ENCODE peak calls at places on chromosome 6, in five cellular contexts. X is GM13977, W is fibroblast of mammary gland, V is astrocyte of the spinal cord, Y is ovary. D is an unnamed sample.

GRCh38 chr6:161128230-161128629 is 136.7 kb downstream of the MAP3K4 start:
- DNase-seq in V (no peak), X (no peak), Y (no peak), W (no peak), D (no peak)

GRCh38 chr6:69802995-69803394 is 6.2 kb upstream of the LMBRD1 start:
- DNase-seq in W (no peak), V (no peak), Y (no peak), X (no peak), D (no peak)

GRCh38 chr6:112037783-112038216 is 16.1 kb upstream of the CCN6 start:
- DNase-seq in X (no peak), Y (no peak), V (peak), W (peak), D (no peak)

GRCh38 chr6:56540950-56541600 is 101.6 kb downstream of the DST start:
- DNase-seq in W (peak), Y (no peak), V (no peak), X (no peak), D (no peak)

GRCh38 chr6:169904051-169904922 is 152.9 kb downstream of the ERMARD start:
- DNase-seq in Y (no peak), X (no peak), W (no peak), V (no peak), D (no peak)

GRCh38 chr6:97978855-97979271 is 695.8 kb upstream of the MMS22L start:
- DNase-seq in W (no peak), X (no peak), Y (no peak), V (no peak), D (no peak)

GRCh38 chr6:73985891-73986290 is 289.9 kb downstream of the CD109 start:
- DNase-seq in X (no peak), V (no peak), W (peak), Y (no peak), D (no peak)

GRCh38 chr6:101391772-101392560 is 1.5 kb upstream of the GRIK2 start:
- DNase-seq in W (peak), Y (no peak), X (no peak), V (no peak), D (no peak)

GRCh38 chr6:131096786-131097185 is 33.7 kb upstream of the EPB41L2 start:
- DNase-seq in W (no peak), Y (no peak), V (no peak), X (no peak), D (no peak)

GRCh38 chr6:5984150-5985089 is 22.3 kb downstream of the NRN1 start:
- DNase-seq in W (no peak), V (no peak), X (no peak), Y (no peak), D (no peak)

GRCh38 chr6:137731960-137732616 is 135.0 kb upstream of the TNFAIP3 start:
- DNase-seq in W (peak), Y (no peak), V (peak), X (no peak), D (no peak)

GRCh38 chr6:26140967-26141294 is 53.7 kb downstream of the HFE start:
- DNase-seq in V (no peak), X (no peak), Y (no peak), W (no peak), D (no peak)

GRCh38 chr6:48664850-48665249 is 553.9 kb upstream of the PTCHD4 start:
- DNase-seq in Y (no peak), X (no peak), V (peak), W (peak), D (no peak)

GRCh38 chr6:122184260-122184934 is 215.1 kb upstream of the HSF2 start:
- DNase-seq in V (peak), Y (no peak), X (no peak), W (peak), D (no peak)

GRCh38 chr6:134456284-134456683 is 138.4 kb upstream of the SGK1 start:
- DNase-seq in W (no peak), Y (no peak), X (no peak), V (no peak), D (no peak)

GRCh38 chr6:134454794-134455193 is 136.9 kb upstream of the SGK1 start:
- DNase-seq in V (no peak), Y (no peak), W (no peak), X (no peak), D (no peak)

GRCh38 chr6:134458857-134459657 is 141.1 kb upstream of the SGK1 start:
- DNase-seq in W (no peak), X (no peak), V (no peak), Y (no peak), D (no peak)

GRCh38 chr6:134455319-134455718 is 137.4 kb upstream of the SGK1 start:
- DNase-seq in Y (no peak), X (no peak), V (no peak), W (no peak), D (no peak)

GRCh38 chr6:134457941-134458340 is 140.0 kb upstream of the SGK1 start:
- DNase-seq in V (no peak), W (no peak), Y (no peak), X (no peak), D (no peak)
- TF ChIP-seq CTCF in V (no peak), W (peak), Y (no peak), X (no peak), D (peak)

GRCh38 chr6:75349262-75349984 is 64.8 kb upstream of the TMEM30A start:
- DNase-seq in X (no peak), W (peak), V (peak), Y (no peak), D (no peak)
- TF ChIP-seq CTCF in X (no peak), W (peak), V (peak), Y (no peak), D (no peak)

GRCh38 chr6:78526432-78526831 is 340.9 kb upstream of the IRAK1BP1 start:
- DNase-seq in Y (no peak), V (no peak), W (no peak), X (no peak), D (no peak)
- TF ChIP-seq CTCF in Y (no peak), V (no peak), W (no peak), X (no peak), D (no peak)

GRCh38 chr6:39792501-39793450 is 600 bp downstream of the DAAM2 start:
- DNase-seq in V (no peak), Y (peak), X (no peak), W (no peak), D (no peak)

GRCh38 chr6:39793528-39793927 is 1.4 kb downstream of the DAAM2 start:
- DNase-seq in W (no peak), V (no peak), Y (no peak), X (no peak), D (no peak)

GRCh38 chr6:39790772-39791171 is 1.4 kb upstream of the DAAM2 start:
- DNase-seq in Y (no peak), W (peak), V (peak), X (no peak), D (no peak)

GRCh38 chr6:39791311-39791710 is 865 bp upstream of the DAAM2 start:
- DNase-seq in W (peak), Y (no peak), V (peak), X (no peak), D (no peak)

DNA sequence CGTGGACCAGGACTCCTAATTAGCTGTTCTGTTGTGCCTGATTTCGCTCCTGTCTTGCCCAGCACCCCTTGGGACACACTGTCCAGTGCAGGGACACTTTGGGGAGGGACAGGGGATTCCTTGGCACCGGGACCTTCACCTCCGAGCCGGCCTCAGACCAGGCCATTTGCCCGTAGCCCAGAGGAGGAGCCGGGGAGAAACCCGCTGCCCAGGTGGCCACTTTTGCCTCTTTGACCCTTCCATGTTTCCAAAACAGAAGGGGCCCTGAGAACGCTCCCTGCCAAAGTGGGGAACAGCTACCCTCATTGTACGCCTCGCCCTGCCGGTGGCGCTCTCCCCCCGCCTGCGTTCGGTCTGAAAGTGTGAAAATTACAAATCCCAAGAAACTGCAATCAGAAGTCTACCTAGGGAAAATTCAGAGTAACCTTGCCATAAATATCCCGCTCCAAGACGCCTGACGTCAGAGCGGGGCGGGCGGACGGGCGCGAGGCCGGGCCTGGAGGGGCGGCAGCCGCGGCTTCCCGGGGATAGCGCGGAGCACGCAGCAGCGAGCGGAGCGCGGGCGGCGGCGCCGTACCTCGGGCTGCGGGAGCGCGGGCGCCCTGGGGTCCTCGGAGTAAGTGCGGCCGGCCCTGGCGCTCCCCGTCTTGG is at the start of gene DAAM2:
- DNase-seq in Y (peak), W (peak), X (no peak), V (peak), D (no peak)
- TF ChIP-seq CTCF in Y (no peak), W (peak), X (no peak), V (peak), D (no peak)